ENCODE peak calls at places on chromosomes 2 and 18, in nine cellular contexts. M is ELR; P is activated T-helper 1 cell treated with Interleukin-2 at 50 U/mL for 16 hours; I is effector memory CD4-positive, alpha-beta T cell; O is memory B cell; N is T-cell; D is neural crest cell; J is HCEC 1CT; H is NCI-H146. X is an unnamed sample.

GRCh38 chr2:31335921-31336570 is 78.5 kb downstream of the XDH start:
- DNase-seq in H (no peak), P (no peak), O (no peak), I (no peak), M (peak; percentile 70), D (no peak), J (peak; percentile 27), N (no peak), X (no peak)

GRCh38 chr2:118940486-118941120 is 1.4 kb upstream of the MARCO start:
- DNase-seq in P (no peak), I (no peak), N (no peak), H (no peak), D (no peak), J (no peak), M (no peak), O (no peak), X (no peak)

GRCh38 chr18:39519741-39520140 is 1954.1 kb upstream of the CELF4 start:
- DNase-seq in N (no peak), P (no peak), O (no peak), M (no peak), H (no peak), I (no peak), J (no peak), D (no peak), X (no peak)

GRCh38 chr18:57910817-57911216 is 107.7 kb upstream of the ATP8B1 start:
- DNase-seq in D (peak; percentile 9), J (no peak), H (peak; percentile 25), I (no peak), P (no peak), N (no peak), O (no peak), M (peak; percentile 34), X (no peak)

GRCh38 chr2:27209621-27210401 is 2.0 kb upstream of the ATRAID start:
- DNase-seq in M (no peak), J (no peak), D (no peak), P (no peak), H (no peak), O (no peak), N (no peak), I (no peak), X (no peak)

GRCh38 chr2:1635826-1636225 is 108.5 kb downstream of the PXDN start:
- DNase-seq in O (no peak), D (no peak), M (no peak), J (no peak), H (no peak), N (no peak), I (no peak), P (no peak), X (no peak)

GRCh38 chr2:104897515-104898184 is 43.7 kb downstream of the POU3F3 start:
- DNase-seq in I (no peak), D (no peak), J (no peak), M (peak; percentile 33), N (no peak), P (no peak), O (no peak), H (no peak), X (no peak)

GRCh38 chr18:58520964-58521363 is 107.9 kb downstream of the ALPK2 start:
- DNase-seq in O (no peak), I (no peak), M (peak; percentile 68), P (no peak), H (no peak), J (peak; percentile 12), N (no peak), D (no peak), X (no peak)

GRCh38 chr2:178105566-178105965 is 6.7 kb upstream of the RBM45 start:
- DNase-seq in N (no peak), I (no peak), J (no peak), P (no peak), H (no peak), D (no peak), O (no peak), M (no peak), X (no peak)

GRCh38 chr18:21179590-21180220 is 62.3 kb upstream of the GREB1L start:
- DNase-seq in D (peak; percentile 70), N (peak; percentile 19), O (peak; percentile 41), M (peak; percentile 81), H (peak; percentile 89), P (no peak), J (peak; percentile 59), I (no peak), X (no peak)

GRCh38 chr18:26772691-26773090 is 92.8 kb downstream of the AQP4 start:
- DNase-seq in H (no peak), O (no peak), I (no peak), N (no peak), D (no peak), M (no peak), J (no peak), P (no peak), X (no peak)

GRCh38 chr2:1550658-1551316 is 137.5 kb downstream of the TPO start:
- DNase-seq in N (peak; percentile 45), D (peak; percentile 75), J (peak; percentile 8), O (peak; percentile 65), I (peak; percentile 11), M (peak; percentile 50), H (peak; percentile 36), P (peak; percentile 38), X (no peak)

GRCh38 chr18:2912357-2913299 is 65.8 kb downstream of the EMILIN2 start:
- DNase-seq in H (no peak), O (no peak), N (no peak), M (no peak), P (no peak), I (no peak), D (no peak), J (no peak), X (no peak)

GRCh38 chr18:555705-556402 is 24.3 kb upstream of the CETN1 start:
- DNase-seq in P (no peak), N (no peak), J (no peak), M (peak; percentile 40), I (no peak), O (no peak), D (no peak), H (no peak), X (no peak)

GRCh38 chr18:3401669-3402620 is 48.0 kb upstream of the TGIF1 start:
- DNase-seq in J (no peak), N (no peak), H (no peak), I (no peak), D (no peak), M (no peak), O (peak; percentile 29), P (no peak), X (no peak)

GRCh38 chr2:131042161-131042775 is 51.0 kb downstream of the FAM168B start:
- DNase-seq in I (no peak), H (no peak), P (no peak), J (no peak), M (peak; percentile 29), N (no peak), O (no peak), D (no peak), X (no peak)

GRCh38 chr2:8659092-8659734 is 22.6 kb upstream of the ID2 start:
- DNase-seq in O (no peak), M (no peak), N (no peak), D (no peak), H (no peak), I (no peak), J (no peak), P (no peak), X (no peak)

GRCh38 chr2:240579771-240580614 is 6.5 kb upstream of the CAPN10 start:
- DNase-seq in D (no peak), O (peak; percentile 52), H (no peak), P (peak; percentile 70), J (peak; percentile 92), M (peak; percentile 92), I (peak; percentile 71), N (peak; percentile 78), X (no peak)

GRCh38 chr2:11753452-11753885 is 7.0 kb downstream of the LPIN1 start:
- DNase-seq in H (peak; percentile 87), P (no peak), O (peak; percentile 57), I (peak; percentile 43), D (no peak), M (no peak), J (no peak), N (no peak), X (no peak)

GRCh38 chr2:26623541-26624497 is 17.3 kb downstream of the CIB4 start:
- DNase-seq in P (no peak), H (no peak), N (no peak), M (peak; percentile 66), O (no peak), J (peak; percentile 52), D (no peak), I (no peak), X (no peak)

GRCh38 chr2:12119841-12120240 is 373.4 kb downstream of the LPIN1 start:
- DNase-seq in M (peak; percentile 78), D (no peak), P (no peak), I (no peak), J (peak; percentile 44), H (no peak), N (no peak), O (no peak), X (no peak)

GRCh38 chr2:239533917-239534316 is 133.1 kb upstream of the HDAC4 start:
- DNase-seq in O (no peak), H (no peak), I (no peak), M (no peak), N (no peak), P (no peak), D (no peak), J (no peak), X (no peak)

GRCh38 chr2:169891593-169892298 is 64.5 kb downstream of the UBR3 start:
- DNase-seq in M (peak; percentile 13), H (peak; percentile 52), D (no peak), J (peak; percentile 79), I (no peak), O (no peak), P (no peak), N (no peak), X (no peak)

GRCh38 chr2:190759749-190760213 is 110.9 kb downstream of the NAB1 start:
- DNase-seq in J (peak; percentile 93), I (no peak), N (no peak), H (no peak), D (no peak), P (no peak), O (no peak), M (peak; percentile 92), X (peak; percentile 36)

GRCh38 chr2:75619992-75620740 is 26.4 kb upstream of the MRPL19 start:
- DNase-seq in D (no peak), M (peak; percentile 75), H (no peak), N (no peak), J (peak; percentile 73), I (no peak), P (no peak), O (no peak), X (no peak)

GRCh38 chr2:220165401-220165800 is 538.0 kb downstream of the SLC4A3 start:
- DNase-seq in N (no peak), O (no peak), H (peak; percentile 87), J (no peak), M (no peak), D (no peak), P (no peak), I (no peak), X (no peak)

GRCh38 chr2:39529836-39530235 is 92.8 kb upstream of the MAP4K3 start:
- DNase-seq in O (no peak), D (no peak), N (no peak), P (no peak), H (no peak), M (no peak), I (no peak), J (no peak), X (no peak)

GRCh38 chr2:37119182-37119581 is 34.9 kb downstream of the GPATCH11 start:
- DNase-seq in P (no peak), D (no peak), M (no peak), I (no peak), N (no peak), O (no peak), H (no peak), J (no peak), X (no peak)

GRCh38 chr2:199147216-199147615 is 310.5 kb downstream of the SATB2 start:
- DNase-seq in J (peak; percentile 70), H (no peak), D (no peak), O (no peak), P (no peak), I (no peak), N (no peak), M (no peak), X (no peak)

GRCh38 chr2:10500601-10501361 is 52.7 kb upstream of the ODC1 start:
- DNase-seq in M (peak; percentile 86), P (no peak), D (no peak), O (no peak), N (no peak), H (no peak), J (peak; percentile 13), I (no peak), X (no peak)

GRCh38 chr2:174570325-174570958 is 27.2 kb downstream of the WIPF1 start:
- DNase-seq in H (no peak), N (no peak), M (no peak), I (no peak), D (no peak), O (no peak), P (no peak), J (no peak), X (no peak)